ENCODE peak calls at places on chromosomes 6 and 20, in four cellular contexts. A, Y, R and G are unnamed samples.

GRCh38 chr6:41175084-41175483 is 12.2 kb upstream of the TREM2 start:
- DNase-seq in A (no peak), Y (no peak), R (no peak), G (no peak)

GRCh38 chr6:30730611-30731435 is 10.7 kb downstream of the TUBB start:
- DNase-seq in A (peak; percentile 84), Y (peak; percentile 86), R (no peak), G (peak; percentile 86)

GRCh38 chr6:22062807-22063408 is 233.9 kb downstream of the PRL start:
- DNase-seq in A (no peak), Y (peak; percentile 77), R (no peak), G (peak; percentile 16)

GRCh38 chr6:20279608-20280287 is 67.5 kb upstream of the MBOAT1 start:
- DNase-seq in A (peak; percentile 43), Y (no peak), R (no peak), G (peak; percentile 38)

GRCh38 chr20:61922936-61923335 is 142.7 kb downstream of the TAF4 start:
- DNase-seq in A (no peak), Y (peak; percentile 23), R (no peak), G (no peak)

GRCh38 chr6:109922851-109923250 is 55.3 kb upstream of the GPR6 start:
- DNase-seq in A (peak; percentile 39), Y (no peak), R (no peak), G (no peak)

GRCh38 chr20:49993301-49993751 is 10.5 kb downstream of the SNAI1 start:
- DNase-seq in A (no peak), Y (no peak), R (no peak), G (no peak)

GRCh38 chr6:39791850-39792500 is at the start of gene DAAM2:
- DNase-seq in A (no peak), Y (peak; percentile 72), R (peak; percentile 72), G (no peak)

GRCh38 chr20:6265204-6265904 is 142.5 kb upstream of the FERMT1 start:
- DNase-seq in A (peak; percentile 72), Y (no peak), R (no peak), G (peak; percentile 77)

GRCh38 chr6:112951829-112952228 is 604.7 kb downstream of the RFPL4B start:
- DNase-seq in A (peak; percentile 34), Y (no peak), R (no peak), G (peak; percentile 45)

GRCh38 chr6:35058827-35059522 is 82.2 kb downstream of the TCP11 start:
- DNase-seq in A (no peak), Y (no peak), R (no peak), G (no peak)

GRCh38 chr6:53896237-53896636 is 101.4 kb downstream of the LRRC1 start:
- DNase-seq in A (no peak), Y (no peak), R (no peak), G (peak; percentile 15)

GRCh38 chr6:21033575-21034026 is 499.3 kb downstream of the CDKAL1 start:
- DNase-seq in A (peak; percentile 21), Y (no peak), R (peak; percentile 40), G (peak; percentile 88)

GRCh38 chr20:49918446-49918845 is 3.1 kb upstream of the SPATA2 start:
- DNase-seq in A (no peak), Y (no peak), R (no peak), G (no peak)

GRCh38 chr6:4577406-4577805 is 198.8 kb upstream of the CDYL start:
- DNase-seq in A (peak; percentile 63), Y (no peak), R (no peak), G (peak; percentile 93)

GRCh38 chr6:43207286-43207685 is 22.0 kb downstream of the DNPH1 start:
- DNase-seq in A (no peak), Y (no peak), R (no peak), G (no peak)

GRCh38 chr20:13525225-13525940 is 113.3 kb downstream of the TASP1 start:
- DNase-seq in A (peak; percentile 82), Y (no peak), R (no peak), G (peak; percentile 97)

GRCh38 chr6:80607814-80608391 is 501.4 kb downstream of the BCKDHB start:
- DNase-seq in A (peak; percentile 65), Y (no peak), R (no peak), G (peak; percentile 79)

GRCh38 chr6:34955447-34955846 is 66.4 kb downstream of the ANKS1A start:
- DNase-seq in A (no peak), Y (no peak), R (no peak), G (no peak)

GRCh38 chr6:25476126-25476525 is 175.9 kb upstream of the SCGN start:
- DNase-seq in A (peak; percentile 82), Y (no peak), R (no peak), G (peak; percentile 54)

GRCh38 chr20:15976047-15976731 is 597.1 kb downstream of the KIF16B start:
- DNase-seq in A (no peak), Y (no peak), R (no peak), G (no peak)

GRCh38 chr6:8589941-8590676 is 154.8 kb upstream of the SLC35B3 start:
- DNase-seq in A (peak; percentile 15), Y (no peak), R (no peak), G (no peak)

GRCh38 chr6:49787176-49787575 is at the start of gene PGK2:
- DNase-seq in A (peak; percentile 33), Y (no peak), R (no peak), G (no peak)

GRCh38 chr20:57040924-57041323 is 225.5 kb downstream of the BMP7 start:
- DNase-seq in A (peak; percentile 68), Y (no peak), R (no peak), G (no peak)

GRCh38 chr6:75337805-75338204 is 53.2 kb upstream of the TMEM30A start:
- DNase-seq in A (no peak), Y (no peak), R (no peak), G (peak; percentile 51)

GRCh38 chr6:146990284-146990683 is 213.9 kb upstream of the STXBP5 start:
- DNase-seq in A (no peak), Y (no peak), R (no peak), G (no peak)

GRCh38 chr6:131594074-131594473 is 21.0 kb downstream of the ARG1 start:
- DNase-seq in A (no peak), Y (no peak), R (no peak), G (no peak)

GRCh38 chr20:37627060-37627766 is 66.6 kb upstream of the CTNNBL1 start:
- DNase-seq in A (peak; percentile 74), Y (no peak), R (no peak), G (peak; percentile 37)

GRCh38 chr6:151962246-151962846 is 154.9 kb downstream of the ESR1 start:
- DNase-seq in A (peak; percentile 42), Y (no peak), R (no peak), G (no peak)

GRCh38 chr6:15621203-15622044 is 41.4 kb downstream of the DTNBP1 start:
- DNase-seq in A (no peak), Y (peak; percentile 75), R (no peak), G (peak; percentile 70)

GRCh38 chr6:24385536-24386269 is 17.0 kb upstream of the MRS2 start:
- DNase-seq in A (no peak), Y (no peak), R (no peak), G (no peak)

GRCh38 chr6:160051390-160051789 is 70.2 kb upstream of the SLC22A1 start:
- DNase-seq in A (no peak), Y (no peak), R (no peak), G (no peak)

GRCh38 chr6:89082439-89082838 is 1.9 kb downstream of the PNRC1 start:
- DNase-seq in A (peak; percentile 13), Y (no peak), R (no peak), G (peak; percentile 52)

GRCh38 chr6:169251822-169252804 is 1.5 kb downstream of the THBS2 start:
- DNase-seq in A (no peak), Y (no peak), R (no peak), G (no peak)

DNA sequence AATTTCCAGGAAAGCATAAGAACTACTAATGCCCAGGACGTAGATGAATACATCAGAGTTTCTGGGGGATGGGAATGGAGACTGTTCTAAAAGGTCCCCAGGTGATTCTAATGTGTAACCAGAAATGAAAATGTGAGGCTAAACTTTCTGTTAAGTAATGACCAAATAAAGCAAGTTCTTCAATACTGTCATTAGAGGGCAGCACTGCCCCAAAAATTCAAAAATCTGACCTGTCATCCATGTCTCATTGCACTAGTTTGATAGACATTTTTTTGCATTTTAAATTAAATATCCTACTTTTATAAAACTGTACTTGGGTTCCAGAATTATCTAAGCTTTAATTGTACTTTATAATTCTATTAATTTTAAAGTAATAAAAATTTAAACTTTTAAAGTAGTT is 94.9 kb downstream of the RFX6 start:
- DNase-seq in A (peak; percentile 62), Y (no peak), R (no peak), G (peak; percentile 56)
- TF ChIP-seq CTCF in A (peak; percentile 66), Y (peak; percentile 48), R (no peak), G (peak; percentile 61)

GRCh38 chr6:10420546-10421507 is 6.0 kb upstream of the TFAP2A start:
- DNase-seq in A (no peak), Y (no peak), R (no peak), G (no peak)
- H3K27me3 ChIP-seq in A (no peaks in the 10 kb centered on the region), Y (peaks cover 99% of the 10 kb centered on the region), R (peaks cover 12% of the 10 kb centered on the region), G (no peaks in the 10 kb centered on the region)

DNA sequence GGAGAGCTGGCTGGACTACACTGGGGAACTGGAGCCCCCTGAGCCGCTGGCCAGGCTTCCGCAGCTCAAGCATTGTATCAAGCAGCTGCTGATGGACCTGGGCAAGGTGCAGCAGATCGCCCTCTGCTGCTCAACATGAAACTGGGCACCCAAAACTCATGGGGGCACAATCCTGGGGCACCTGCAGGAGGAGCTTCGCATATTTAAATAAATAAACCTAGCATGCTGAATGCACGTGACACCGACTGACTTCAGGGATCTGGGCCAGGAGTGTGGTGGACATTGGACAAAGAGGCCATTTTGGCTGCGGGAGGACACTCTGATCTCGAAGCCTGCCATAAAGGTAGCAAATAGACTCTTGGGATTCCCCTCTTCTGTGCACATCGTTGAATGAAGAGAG is 6.8 kb downstream of the SCAND1 start:
- DNase-seq in A (peak; percentile 56), Y (no peak), R (no peak), G (peak; percentile 31)
- TF ChIP-seq CTCF in A (peak; percentile 82), Y (peak; percentile 14), R (no peak), G (peak; percentile 49)

GRCh38 chr20:38725959-38726848 is 1.9 kb downstream of the SLC32A1 start:
- DNase-seq in A (peak; percentile 47), Y (no peak), R (no peak), G (no peak)

GRCh38 chr20:38728237-38728761 is 4.0 kb downstream of the SLC32A1 start:
- DNase-seq in A (no peak), Y (no peak), R (no peak), G (no peak)

GRCh38 chr20:38725458-38725958 is 1.2 kb downstream of the SLC32A1 start:
- DNase-seq in A (no peak), Y (no peak), R (no peak), G (no peak)

GRCh38 chr20:38727602-38728236 is 3.4 kb downstream of the SLC32A1 start:
- DNase-seq in A (no peak), Y (no peak), R (no peak), G (no peak)

DNA sequence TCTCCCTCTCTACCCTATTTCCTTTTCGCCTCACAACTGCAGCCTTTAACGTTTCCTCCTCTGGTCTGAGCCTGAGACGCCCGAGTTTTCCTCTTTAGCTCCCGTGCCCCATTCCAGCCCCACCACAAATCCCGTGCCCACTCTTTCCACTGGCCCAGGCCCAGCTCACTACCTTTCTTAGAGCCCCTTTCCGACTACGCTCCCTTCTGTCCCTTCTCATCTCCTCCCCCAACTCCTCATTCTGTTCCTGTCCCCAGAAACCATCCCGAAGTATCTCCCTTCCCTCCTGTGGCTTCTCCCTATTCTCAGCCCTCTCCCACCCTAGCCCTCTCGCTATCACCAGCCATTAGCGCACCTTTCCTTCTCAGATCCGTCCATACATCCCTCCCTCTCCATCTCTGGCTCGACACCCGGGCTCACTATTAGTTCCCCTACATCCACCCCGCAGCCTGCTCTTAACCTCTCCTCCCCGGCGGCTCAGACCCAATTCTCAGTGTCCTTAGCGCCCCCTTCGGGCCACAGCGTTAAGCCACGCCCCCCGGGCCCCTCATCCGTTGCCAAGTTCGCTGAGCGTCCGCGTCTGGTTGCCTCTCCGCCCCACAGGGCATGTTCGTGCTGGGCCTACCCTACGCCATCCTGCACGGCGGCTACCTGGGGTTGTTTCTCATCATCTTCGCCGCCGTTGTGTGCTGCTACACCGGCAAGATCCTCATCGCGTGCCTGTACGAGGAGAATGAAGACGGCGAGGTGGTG is 2.7 kb downstream of the SLC32A1 start:
- DNase-seq in A (no peak), Y (no peak), R (no peak), G (no peak)
- H3K27me3 ChIP-seq in A (peaks cover 72% of the 10 kb centered on the region), Y (peaks cover 100% of the 10 kb centered on the region), R (no peaks in the 10 kb centered on the region), G (peaks cover 85% of the 10 kb centered on the region)

GRCh38 chr6:56699066-56699654 is 56.5 kb upstream of the DST start:
- DNase-seq in A (peak; percentile 73), Y (no peak), R (no peak), G (peak; percentile 63)
- TF ChIP-seq CTCF in A (peak; percentile 84), Y (peak; percentile 52), R (peak; percentile 38), G (peak; percentile 18)